ENCODE peak calls at places on chromosomes 16 and 17, in eight cellular contexts. B is naive thymus-derived CD4-positive, alpha-beta T cell; Y is uterus; D is heart left ventricle; W is CD8-positive, alpha-beta memory T cell; V is AG04450; Q is sigmoid colon; A is pancreas. T is an unnamed sample.

GRCh38 chr17:14047591-14047990 is 21.7 kb upstream of the COX10 start:
- DNase-seq in B (no peak), Y (no peak), D (no peak), W (no peak), V (no peak), Q (no peak), A (no peak), T (no peak)

GRCh38 chr16:278863-279366 is 1.5 kb upstream of the ARHGDIG start:
- DNase-seq in B (peak), Y (no peak), D (no peak), W (peak), V (no peak), Q (no peak), A (peak), T (no peak)

GRCh38 chr17:8887834-8888703 is 20.6 kb upstream of the PIK3R6 start:
- DNase-seq in B (no peak), Y (no peak), D (peak), W (no peak), V (no peak), Q (no peak), A (no peak), T (no peak)

GRCh38 chr16:57341441-57342303 is 16.9 kb upstream of the CCL22 start:
- DNase-seq in B (no peak), Y (no peak), D (no peak), W (no peak), V (peak), Q (no peak), A (no peak), T (no peak)

GRCh38 chr17:15920758-15921239 is 24.1 kb upstream of the ADORA2B start:
- DNase-seq in B (no peak), Y (no peak), D (no peak), W (no peak), V (peak), Q (peak), A (no peak), T (peak)

GRCh38 chr16:14086477-14086876 is 15.4 kb downstream of the MRTFB start:
- DNase-seq in B (no peak), Y (no peak), D (no peak), W (no peak), V (no peak), Q (no peak), A (no peak), T (no peak)

GRCh38 chr16:75114946-75115825 is 1.4 kb downstream of the LDHD start:
- DNase-seq in B (no peak), Y (no peak), D (no peak), W (no peak), V (no peak), Q (no peak), A (no peak), T (no peak)

GRCh38 chr16:80404847-80405246 is 135.9 kb upstream of the DYNLRB2 start:
- DNase-seq in B (no peak), Y (no peak), D (no peak), W (no peak), V (no peak), Q (no peak), A (no peak), T (no peak)

GRCh38 chr17:17792551-17793377 is 44.0 kb downstream of the SREBF1 start:
- DNase-seq in B (peak), Y (peak), D (no peak), W (peak), V (no peak), Q (no peak), A (no peak), T (peak)

GRCh38 chr17:28499684-28500357 is 6.3 kb upstream of the FOXN1 start:
- DNase-seq in B (no peak), Y (no peak), D (no peak), W (no peak), V (no peak), Q (no peak), A (no peak), T (no peak)

GRCh38 chr17:68456529-68457167 is 648 bp downstream of the WIPI1 start:
- DNase-seq in B (no peak), Y (peak), D (peak), W (no peak), V (peak), Q (peak), A (peak), T (peak)

GRCh38 chr17:65711671-65712276 is 150.3 kb upstream of the AXIN2 start:
- DNase-seq in B (no peak), Y (no peak), D (no peak), W (no peak), V (no peak), Q (no peak), A (no peak), T (no peak)

GRCh38 chr16:54647731-54648221 is 282.9 kb upstream of the IRX5 start:
- DNase-seq in B (no peak), Y (no peak), D (no peak), W (no peak), V (no peak), Q (no peak), A (no peak), T (no peak)

GRCh38 chr16:23901178-23902131 is 65.7 kb downstream of the PRKCB start:
- DNase-seq in B (peak), Y (no peak), D (no peak), W (no peak), V (no peak), Q (no peak), A (no peak), T (no peak)

GRCh38 chr17:79630120-79630519 is 19.3 kb upstream of the RBFOX3 start:
- DNase-seq in B (no peak), Y (peak), D (no peak), W (no peak), V (no peak), Q (peak), A (no peak), T (no peak)

GRCh38 chr16:29806096-29806579 is at the start of gene MAZ:
- DNase-seq in B (peak), Y (peak), D (no peak), W (no peak), V (peak), Q (no peak), A (peak), T (no peak)

GRCh38 chr17:64128787-64129514 is 993 bp downstream of the ERN1 start:
- DNase-seq in B (no peak), Y (no peak), D (no peak), W (peak), V (no peak), Q (peak), A (peak), T (no peak)

GRCh38 chr17:47999612-48000011 is 28.7 kb downstream of the CDK5RAP3 start:
- DNase-seq in B (no peak), Y (no peak), D (no peak), W (no peak), V (no peak), Q (no peak), A (no peak), T (no peak)

GRCh38 chr17:66491213-66491612 is 188.8 kb downstream of the PRKCA start:
- DNase-seq in B (no peak), Y (no peak), D (no peak), W (no peak), V (no peak), Q (no peak), A (no peak), T (no peak)

GRCh38 chr17:75877752-75878173 is 618 bp downstream of the TRIM47 start:
- DNase-seq in B (peak), Y (peak), D (peak), W (peak), V (no peak), Q (peak), A (peak), T (peak)

GRCh38 chr17:12549499-12549901 is 116.2 kb upstream of the MYOCD start:
- DNase-seq in B (no peak), Y (no peak), D (no peak), W (no peak), V (no peak), Q (no peak), A (no peak), T (no peak)

GRCh38 chr16:62853887-62854286 is 817.6 kb upstream of the CDH8 start:
- DNase-seq in B (no peak), Y (no peak), D (no peak), W (no peak), V (no peak), Q (no peak), A (no peak), T (no peak)

GRCh38 chr17:35460354-35460851 is 11.8 kb upstream of the SLFN13 start:
- DNase-seq in B (peak), Y (peak), D (peak), W (peak), V (no peak), Q (no peak), A (peak), T (peak)

GRCh38 chr17:45031231-45032149 is 19.9 kb downstream of the DCAKD start:
- DNase-seq in B (no peak), Y (no peak), D (no peak), W (no peak), V (no peak), Q (no peak), A (no peak), T (no peak)

GRCh38 chr16:53166099-53166498 is 111.3 kb downstream of the CHD9 start:
- DNase-seq in B (no peak), Y (no peak), D (no peak), W (no peak), V (no peak), Q (no peak), A (no peak), T (no peak)

GRCh38 chr16:86099326-86099725 is 200.4 kb downstream of the IRF8 start:
- DNase-seq in B (no peak), Y (no peak), D (no peak), W (no peak), V (no peak), Q (peak), A (no peak), T (peak)

GRCh38 chr17:1482686-1483445 is 9.6 kb downstream of the MYO1C start:
- DNase-seq in B (no peak), Y (no peak), D (no peak), W (no peak), V (no peak), Q (no peak), A (no peak), T (no peak)

GRCh38 chr16:817001-817906 is 16.7 kb upstream of the GNG13 start:
- DNase-seq in B (no peak), Y (no peak), D (no peak), W (no peak), V (no peak), Q (no peak), A (no peak), T (no peak)

GRCh38 chr17:44361292-44362055 is 2.2 kb downstream of the FAM171A2 start:
- DNase-seq in B (no peak), Y (no peak), D (no peak), W (no peak), V (no peak), Q (no peak), A (no peak), T (no peak)

GRCh38 chr17:77600346-77600745 is 358.2 kb upstream of the TNRC6C start:
- DNase-seq in B (no peak), Y (no peak), D (no peak), W (no peak), V (no peak), Q (no peak), A (no peak), T (no peak)

GRCh38 chr16:49799172-49799571 is 56.7 kb downstream of the ZNF423 start:
- DNase-seq in B (no peak), Y (no peak), D (no peak), W (no peak), V (no peak), Q (no peak), A (no peak), T (no peak)

GRCh38 chr16:68538880-68539701 is at the start of gene ZFP90:
- DNase-seq in B (peak), Y (peak), D (peak), W (peak), V (peak), Q (peak), A (peak), T (peak)

GRCh38 chr17:72614871-72615626 is 477.4 kb downstream of the SLC39A11 start:
- DNase-seq in B (no peak), Y (no peak), D (no peak), W (no peak), V (no peak), Q (no peak), A (peak), T (peak)

GRCh38 chr16:58723109-58723508 is 11.0 kb downstream of the GOT2 start:
- DNase-seq in B (no peak), Y (no peak), D (no peak), W (no peak), V (no peak), Q (no peak), A (no peak), T (no peak)

GRCh38 chr17:74431568-74432483 is at the start of gene GPRC5C:
- DNase-seq in B (no peak), Y (peak), D (peak), W (peak), V (no peak), Q (peak), A (peak), T (peak)

GRCh38 chr16:9527976-9528375 is 436.5 kb downstream of the HAPSTR1 start:
- DNase-seq in B (no peak), Y (no peak), D (no peak), W (no peak), V (no peak), Q (no peak), A (no peak), T (no peak)
- H3K27ac ChIP-seq in B (no peak), Y (no peak), D (no peak), W (no peak), V (no peak), Q (no peak), A (no peak), T (no peak)

GRCh38 chr17:34259151-34259550 is 4.1 kb downstream of the CCL2 start:
- DNase-seq in B (no peak), Y (no peak), D (no peak), W (no peak), V (no peak), Q (no peak), A (no peak), T (no peak)
- H3K27ac ChIP-seq in B (no peak), Y (no peak), D (no peak), W (no peak), V (no peak), Q (no peak), A (peak), T (no peak)

GRCh38 chr17:61390479-61390791 is 9.2 kb upstream of the TBX2 start:
- DNase-seq in B (no peak), Y (peak), D (no peak), W (no peak), V (no peak), Q (no peak), A (no peak), T (peak)
- H3K27ac ChIP-seq in B (no peak), Y (no peak), D (peak), W (no peak), V (peak), Q (no peak), A (no peak), T (peak)

GRCh38 chr17:7224661-7225111 is 4.9 kb downstream of the ACADVL start:
- DNase-seq in B (no peak), Y (no peak), D (peak), W (no peak), V (no peak), Q (no peak), A (no peak), T (peak)
- H3K27ac ChIP-seq in B (no peak), Y (peak), D (peak), W (no peak), V (no peak), Q (peak), A (peak), T (no peak)

DNA sequence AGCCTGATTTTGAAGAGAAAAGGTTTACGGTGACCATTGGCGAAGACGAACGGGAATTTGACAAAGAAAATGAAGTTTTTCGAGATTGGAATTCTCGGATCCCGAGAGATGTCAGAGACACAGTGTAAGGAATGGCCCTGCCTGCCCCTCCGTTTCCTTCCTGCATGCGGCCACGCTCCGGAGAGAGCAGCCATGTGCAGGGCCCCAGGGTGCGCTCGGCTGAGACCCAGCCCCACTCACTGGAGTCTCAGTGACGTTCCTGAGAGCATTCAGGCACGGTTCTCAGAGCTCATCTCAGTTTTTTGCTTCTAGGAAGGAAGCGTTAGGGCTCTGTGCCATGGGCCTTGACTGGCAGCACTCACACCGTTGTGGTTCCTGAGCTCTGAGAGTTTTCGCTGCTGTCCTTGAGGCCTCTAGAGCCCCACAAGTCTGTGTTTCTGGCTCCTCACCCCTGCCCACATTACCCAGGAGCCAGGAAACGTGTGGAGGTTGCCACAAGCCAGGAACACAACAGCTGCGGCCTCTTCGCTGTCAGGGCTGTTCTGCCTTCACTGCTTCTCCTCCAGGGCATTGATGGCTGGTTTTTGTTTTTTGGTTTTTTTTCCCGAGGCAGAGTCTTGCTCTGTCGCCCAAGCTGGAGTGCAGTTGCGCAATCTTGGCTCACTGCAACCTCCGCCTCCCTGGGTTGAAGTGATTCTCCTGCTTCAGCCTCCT is 29.8 kb downstream of the ZC3H18 start:
- DNase-seq in B (no peak), Y (no peak), D (peak), W (no peak), V (no peak), Q (peak), A (no peak), T (no peak)
- H3K27ac ChIP-seq in B (no peak), Y (peak), D (peak), W (no peak), V (no peak), Q (peak), A (peak), T (no peak)